ENCODE peak calls at places on chromosomes 2 and 18, in nine cellular contexts. O, H, Y, P, Q, X, W, N and G are unnamed samples. For H3K4me1 and H3K9me3, the result is how much of the 10 kb centered on the place peaks cover.

GRCh38 chr2:64649013-64649484 is 4.7 kb downstream of the SERTAD2 start:
- DNase-seq in W (no peak), Y (no peak), H (peak), N (no peak), P (no peak), Q (no peak), X (no peak), O (no peak), G (peak)

GRCh38 chr2:191758420-191759199 is 80.7 kb downstream of the NABP1 start:
- DNase-seq in W (peak), P (peak), H (peak), N (no peak), Y (peak), Q (peak), X (peak), O (peak), G (peak)

GRCh38 chr2:234145511-234145910 is 95.0 kb downstream of the SPP2 start:
- DNase-seq in W (no peak), X (no peak), H (no peak), P (no peak), Y (no peak), O (no peak), N (no peak), Q (no peak), G (no peak)

GRCh38 chr2:146123714-146124113 is 1603.8 kb upstream of the ZEB2 start:
- DNase-seq in Y (no peak), Q (no peak), N (no peak), H (no peak), P (peak), W (no peak), X (peak), O (no peak), G (no peak)

GRCh38 chr18:44309185-44309584 is 371.5 kb upstream of the SETBP1 start:
- DNase-seq in X (peak), N (no peak), P (peak), H (no peak), W (peak), Y (no peak), O (no peak), Q (no peak), G (no peak)

GRCh38 chr2:24228470-24228869 is 53.6 kb downstream of the FAM228A start:
- DNase-seq in H (no peak), W (peak), P (peak), Y (no peak), X (peak), O (no peak), N (no peak), Q (no peak), G (no peak)

GRCh38 chr2:73239776-73240175 is 5.7 kb downstream of the CCT7 start:
- DNase-seq in Y (no peak), X (peak), Q (no peak), O (no peak), N (no peak), W (peak), H (no peak), P (peak), G (no peak)

GRCh38 chr2:95315801-95316411 is 18.8 kb downstream of the KCNIP3 start:
- DNase-seq in O (no peak), X (peak), Q (no peak), Y (no peak), N (no peak), H (no peak), P (peak), W (no peak), G (no peak)

GRCh38 chr2:10079192-10079930 is 850 bp downstream of the CYS1 start:
- DNase-seq in H (peak), X (peak), Y (no peak), P (peak), Q (peak), O (no peak), W (no peak), N (peak), G (peak)

GRCh38 chr2:177380181-177380580 is 12.4 kb upstream of the AGPS start:
- DNase-seq in Y (no peak), H (no peak), X (no peak), O (no peak), P (no peak), W (no peak), N (no peak), Q (no peak), G (no peak)

GRCh38 chr2:166090346-166090745 is 37.5 kb downstream of the SCN1A start:
- DNase-seq in X (peak), Q (no peak), W (no peak), Y (no peak), H (no peak), N (no peak), O (no peak), P (peak), G (no peak)

GRCh38 chr2:36356199-36356989 is 816 bp downstream of the CRIM1 start:
- DNase-seq in P (peak), X (peak), W (peak), Y (peak), Q (no peak), N (peak), H (peak), O (no peak), G (peak)

GRCh38 chr18:23593720-23594119 is 7.4 kb upstream of the NPC1 start:
- DNase-seq in Y (no peak), W (peak), Q (no peak), X (peak), N (no peak), O (peak), P (peak), H (no peak), G (no peak)

GRCh38 chr2:55585451-55586079 is 31.9 kb downstream of the PPP4R3B start:
- DNase-seq in W (peak), O (no peak), P (peak), Y (no peak), Q (no peak), N (no peak), X (peak), H (no peak), G (no peak)

GRCh38 chr18:58257461-58257860 is 213.4 kb downstream of the NEDD4L start:
- DNase-seq in Y (no peak), H (peak), P (peak), N (no peak), O (no peak), Q (no peak), X (peak), W (no peak), G (no peak)

GRCh38 chr18:45254683-45255082 is 360.6 kb upstream of the SLC14A2 start:
- DNase-seq in H (peak), W (no peak), Q (no peak), O (no peak), N (peak), P (peak), Y (no peak), X (no peak), G (no peak)

GRCh38 chr2:148640767-148641166 is 3.8 kb upstream of the EPC2 start:
- DNase-seq in H (no peak), N (no peak), O (no peak), X (peak), W (no peak), Q (no peak), P (peak), Y (no peak), G (peak)

GRCh38 chr18:70279470-70279869 is 9.4 kb upstream of the SOCS6 start:
- DNase-seq in P (no peak), O (no peak), Q (no peak), X (peak), W (no peak), N (no peak), Y (no peak), H (no peak), G (no peak)

GRCh38 chr2:197263077-197263476 is 47.5 kb downstream of the ANKRD44 start:
- DNase-seq in H (no peak), W (no peak), X (no peak), Y (no peak), P (no peak), Q (no peak), N (no peak), O (no peak), G (no peak)

GRCh38 chr2:218883491-218884490 is 3.1 kb downstream of the WNT10A start:
- DNase-seq in N (no peak), W (no peak), P (no peak), O (no peak), Y (no peak), H (peak), Q (no peak), X (no peak), G (no peak)

GRCh38 chr2:240571314-240571973 is 3.2 kb downstream of the RNPEPL1 start:
- DNase-seq in X (no peak), Q (no peak), W (no peak), Y (no peak), N (no peak), P (no peak), H (no peak), O (no peak), G (no peak)

GRCh38 chr18:22183647-22184161 is 14.3 kb downstream of the GATA6 start:
- DNase-seq in O (no peak), W (no peak), Y (no peak), P (no peak), H (no peak), N (no peak), X (no peak), Q (no peak), G (no peak)

GRCh38 chr2:234751275-234751938 is 200.4 kb upstream of the SH3BP4 start:
- DNase-seq in Y (no peak), Q (no peak), H (no peak), N (no peak), P (no peak), X (no peak), O (no peak), W (peak), G (no peak)

GRCh38 chr2:100741880-100742814 is 77.8 kb upstream of the NPAS2 start:
- DNase-seq in W (no peak), N (peak), O (no peak), H (no peak), Q (no peak), Y (no peak), P (peak), X (peak), G (no peak)

GRCh38 chr2:238874330-238875050 is 26.6 kb downstream of the TWIST2 start:
- DNase-seq in P (no peak), W (no peak), Y (no peak), O (no peak), H (no peak), Q (no peak), X (no peak), N (no peak), G (peak)
- H3K4me1 ChIP-seq in P (under half), W (under half), Y (under half), O (under half), H (under half), Q (under half), X (under half), N (under half), G (under half)

GRCh38 chr18:14916181-14916580 is 168.2 kb downstream of the ANKRD30B start:
- DNase-seq in W (no peak), N (no peak), X (no peak), Y (no peak), P (no peak), H (no peak), O (no peak), Q (no peak), G (no peak)
- H3K9me3 ChIP-seq in W (under half), N (under half), X (under half), Y (under half), P (under half), H (under half), O (under half), Q (half or more), G (under half)

GRCh38 chr2:238231251-238231793 is 8.5 kb downstream of the HES6 start:
- DNase-seq in X (peak), W (peak), P (peak), H (peak), N (peak), Y (peak), Q (peak), O (peak), G (peak)
- H3K4me1 ChIP-seq in X (under half), W (under half), P (under half), H (under half), N (under half), Y (under half), Q (under half), O (under half), G (under half)

GRCh38 chr2:229085439-229085838 is 185.6 kb downstream of the PID1 start:
- DNase-seq in N (no peak), H (no peak), O (no peak), W (no peak), X (no peak), Y (no peak), Q (no peak), P (no peak), G (no peak)
- H3K9me3 ChIP-seq in N (under half), H (under half), O (under half), W (under half), X (under half), Y (under half), Q (under half), P (under half), G (under half)

DNA sequence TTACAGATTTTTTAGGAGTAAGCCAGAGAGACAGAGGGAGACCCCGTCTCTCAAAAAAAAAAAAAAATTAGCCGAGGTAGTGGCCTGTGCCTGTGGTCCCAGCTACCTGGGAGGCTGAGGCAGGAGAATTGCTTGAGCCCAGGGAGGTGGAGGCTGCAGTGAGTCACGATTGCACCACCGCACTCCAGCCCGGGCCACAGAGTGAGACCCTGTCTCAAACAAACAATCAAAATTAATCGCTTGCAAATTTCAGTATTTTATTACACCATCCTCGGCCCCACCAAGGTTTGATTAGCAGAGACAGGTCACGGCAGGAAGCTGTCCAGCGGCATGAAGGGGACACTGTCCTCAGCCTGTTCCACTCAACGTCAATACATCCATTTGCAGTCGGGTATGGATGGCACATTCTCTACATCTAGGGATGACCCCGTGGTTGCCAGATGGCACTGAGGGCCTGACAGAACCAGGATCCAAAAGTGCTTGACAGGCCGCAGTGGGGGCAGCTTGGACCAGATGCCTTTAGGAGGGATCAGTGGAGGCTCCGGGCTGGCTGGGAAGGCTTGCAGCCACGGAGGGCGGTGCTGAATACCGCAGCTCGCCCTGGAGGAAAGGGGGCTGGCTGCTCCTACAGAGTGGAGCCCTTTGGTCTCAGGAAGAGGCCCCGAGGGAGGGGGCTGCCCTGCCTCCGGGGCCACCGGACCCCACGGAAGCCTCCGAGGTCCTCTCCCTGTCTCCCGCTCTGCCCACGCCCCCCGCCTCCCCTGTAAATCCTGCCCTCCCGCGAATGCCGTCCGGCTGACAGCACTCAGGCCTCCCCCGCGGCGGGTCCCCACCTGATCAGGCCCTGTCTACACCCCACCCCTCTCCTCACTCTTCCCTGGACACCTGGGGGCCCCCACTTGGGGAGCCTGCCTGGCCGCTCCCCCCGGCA is 13.1 kb downstream of the ASPRV1 start:
- DNase-seq in Y (no peak), O (no peak), W (no peak), X (no peak), Q (no peak), H (no peak), P (peak), N (no peak), G (no peak)
- H3K4me1 ChIP-seq in Y (under half), O (under half), W (under half), X (under half), Q (under half), H (under half), P (under half), N (under half), G (under half)

GRCh38 chr2:157526070-157526469 is 82.2 kb upstream of the CYTIP start:
- DNase-seq in Q (no peak), Y (no peak), W (no peak), N (no peak), P (no peak), O (no peak), H (no peak), X (no peak), G (no peak)

GRCh38 chr2:157528963-157529751 is 85.3 kb upstream of the CYTIP start:
- DNase-seq in Y (no peak), O (no peak), Q (no peak), N (no peak), P (no peak), X (no peak), H (no peak), W (no peak), G (no peak)

DNA sequence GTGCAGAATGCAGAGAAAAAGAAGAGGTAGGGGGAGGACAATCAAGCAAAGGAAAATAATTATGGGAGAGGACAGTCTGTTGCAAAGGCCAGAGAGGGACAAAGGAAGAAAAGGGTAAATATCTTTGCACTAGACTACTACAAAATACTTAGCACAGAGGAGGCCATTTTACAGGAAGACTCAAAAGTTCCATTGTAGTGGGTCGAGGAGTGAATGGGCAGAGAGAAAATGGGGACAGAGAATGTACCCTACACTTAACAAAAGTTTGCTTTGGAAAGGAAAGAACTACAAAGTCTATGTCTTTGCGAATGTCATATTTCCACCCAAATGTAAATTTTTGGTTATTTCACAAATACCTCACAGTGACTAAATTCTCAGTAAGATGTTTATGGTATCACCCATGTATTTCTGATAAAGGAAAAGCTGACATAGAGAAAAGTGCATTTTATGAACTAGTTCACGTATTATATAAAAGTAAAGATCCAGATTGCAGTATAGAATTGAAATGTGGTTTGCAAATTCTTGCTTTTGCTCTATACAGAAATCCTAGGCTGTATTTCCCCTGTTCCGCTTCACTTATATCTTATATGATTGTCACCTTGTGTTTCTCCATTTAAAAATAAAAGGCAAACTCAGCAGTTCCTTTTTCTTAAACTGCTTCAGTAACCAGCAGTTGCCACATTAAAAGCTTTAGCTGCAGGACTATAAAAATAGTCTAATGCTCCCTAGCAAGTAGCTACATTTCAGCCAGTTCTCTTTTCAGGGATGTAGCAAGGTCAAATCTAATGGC is 79.6 kb upstream of the CYTIP start:
- DNase-seq in W (no peak), O (no peak), Q (no peak), N (no peak), Y (no peak), H (no peak), X (no peak), P (no peak), G (no peak)
- H3K9me3 ChIP-seq in W (under half), O (under half), Q (under half), N (under half), Y (under half), H (under half), X (under half), P (under half), G (under half)

DNA sequence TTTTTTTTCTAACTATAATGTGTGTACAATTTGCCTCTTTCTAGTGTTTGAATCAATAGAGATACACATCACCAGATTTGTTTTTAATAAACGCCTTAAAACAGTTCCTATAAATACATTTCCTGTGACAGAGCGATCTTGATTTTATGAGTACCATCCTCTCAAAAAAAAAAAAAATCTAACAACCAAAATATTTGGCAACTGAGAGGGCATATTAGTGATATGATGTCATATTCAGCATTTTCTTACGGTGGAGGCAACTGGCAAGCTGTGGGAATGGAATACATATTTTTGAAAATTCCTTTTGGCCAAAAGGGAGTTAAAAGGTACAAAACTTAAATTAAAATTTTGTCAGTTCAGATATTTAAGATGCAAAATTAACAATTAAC is 268.5 kb downstream of the TCF4 start:
- DNase-seq in X (peak), W (peak), P (peak), Q (no peak), Y (no peak), O (no peak), H (no peak), N (no peak), G (no peak)
- H3K4me1 ChIP-seq in X (under half), W (half or more), P (under half), Q (under half), Y (under half), O (under half), H (under half), N (under half), G (under half)

GRCh38 chr18:79898952-79899608 is 52.4 kb downstream of the SLC66A2 start:
- DNase-seq in H (no peak), Y (no peak), P (no peak), O (no peak), Q (peak), N (peak), X (no peak), W (no peak), G (no peak)
- H3K9me3 ChIP-seq in H (under half), Y (under half), P (under half), O (under half), Q (under half), N (under half), X (under half), W (under half), G (under half)